ENCODE peak calls at places on chromosomes 16 and 17, in four cellular contexts. One of them, this sample, is unnamed.

GRCh38 chr17:31549121-31549524 is 157.6 kb downstream of the RAB11FIP4 start:
- DNase-seq in K562: no peak
- DNase-seq in SK-N-SH: peak; percentile 72
- DNase-seq in HCT116: no peak
- DNase-seq in this sample: peak; percentile 31

GRCh38 chr17:72187544-72187943 is 66.7 kb downstream of the SOX9 start:
- DNase-seq in K562: no peak
- DNase-seq in SK-N-SH: no peak
- DNase-seq in HCT116: no peak
- DNase-seq in this sample: no peak

GRCh38 chr17:10435096-10435495 is 13.3 kb upstream of the MYH8 start:
- DNase-seq in K562: no peak
- DNase-seq in SK-N-SH: no peak
- DNase-seq in HCT116: no peak
- DNase-seq in this sample: no peak

GRCh38 chr17:50626037-50626574 is 8.6 kb upstream of the ABCC3 start:
- DNase-seq in K562: peak; percentile 77
- DNase-seq in SK-N-SH: peak; percentile 93
- DNase-seq in HCT116: peak; percentile 58
- DNase-seq in this sample: peak; percentile 84

GRCh38 chr17:78032166-78032565 is 73.7 kb downstream of the TNRC6C start:
- DNase-seq in K562: peak; percentile 46
- DNase-seq in SK-N-SH: no peak
- DNase-seq in HCT116: no peak
- DNase-seq in this sample: no peak

GRCh38 chr17:70905796-70906195 is 736.5 kb downstream of the KCNJ2 start:
- DNase-seq in K562: no peak
- DNase-seq in SK-N-SH: no peak
- DNase-seq in HCT116: peak; percentile 21
- DNase-seq in this sample: no peak

GRCh38 chr16:27660507-27660906 is 110.6 kb downstream of the KATNIP start:
- DNase-seq in K562: no peak
- DNase-seq in SK-N-SH: no peak
- DNase-seq in HCT116: no peak
- DNase-seq in this sample: no peak

GRCh38 chr17:18159551-18160120 is 24.0 kb upstream of the ALKBH5 start:
- DNase-seq in K562: no peak
- DNase-seq in SK-N-SH: no peak
- DNase-seq in HCT116: no peak
- DNase-seq in this sample: no peak

GRCh38 chr17:3002538-3003301 is 60.7 kb downstream of the OR1D5 start:
- DNase-seq in K562: no peak
- DNase-seq in SK-N-SH: no peak
- DNase-seq in HCT116: no peak
- DNase-seq in this sample: no peak

GRCh38 chr16:4298761-4299522 is 16.9 kb upstream of the GLIS2 start:
- DNase-seq in K562: peak; percentile 66
- DNase-seq in SK-N-SH: peak; percentile 53
- DNase-seq in HCT116: peak; percentile 80
- DNase-seq in this sample: no peak

GRCh38 chr17:71316498-71316897 is 804.3 kb upstream of the SOX9 start:
- DNase-seq in K562: no peak
- DNase-seq in SK-N-SH: no peak
- DNase-seq in HCT116: no peak
- DNase-seq in this sample: no peak

GRCh38 chr17:63946440-63947363 is 14.6 kb upstream of the CD79B start:
- DNase-seq in K562: peak; percentile 91
- DNase-seq in SK-N-SH: peak; percentile 91
- DNase-seq in HCT116: peak; percentile 22
- DNase-seq in this sample: peak; percentile 48

GRCh38 chr16:80623376-80623775 is 82.6 kb downstream of the DYNLRB2 start:
- DNase-seq in K562: no peak
- DNase-seq in SK-N-SH: no peak
- DNase-seq in HCT116: no peak
- DNase-seq in this sample: no peak

GRCh38 chr16:53415504-53415903 is 18.8 kb upstream of the RBL2 start:
- DNase-seq in K562: no peak
- DNase-seq in SK-N-SH: no peak
- DNase-seq in HCT116: no peak
- DNase-seq in this sample: peak; percentile 31

GRCh38 chr17:3532859-3533142 is 24.8 kb downstream of the TRPV3 start:
- DNase-seq in K562: no peak
- DNase-seq in SK-N-SH: no peak
- DNase-seq in HCT116: no peak
- DNase-seq in this sample: no peak

GRCh38 chr17:79612468-79613194 is 1.8 kb upstream of the RBFOX3 start:
- DNase-seq in K562: peak; percentile 81
- DNase-seq in SK-N-SH: peak; percentile 92
- DNase-seq in HCT116: peak; percentile 63
- DNase-seq in this sample: peak; percentile 46

GRCh38 chr16:54026456-54026855 is 260.1 kb downstream of the IRX3 start:
- DNase-seq in K562: no peak
- DNase-seq in SK-N-SH: no peak
- DNase-seq in HCT116: no peak
- DNase-seq in this sample: no peak

GRCh38 chr17:45345246-45345553 is 28.4 kb upstream of the MAP3K14 start:
- DNase-seq in K562: no peak
- DNase-seq in SK-N-SH: no peak
- DNase-seq in HCT116: no peak
- DNase-seq in this sample: no peak

GRCh38 chr17:37818689-37819088 is 73.8 kb upstream of the HNF1B start:
- DNase-seq in K562: no peak
- DNase-seq in SK-N-SH: no peak
- DNase-seq in HCT116: peak; percentile 57
- DNase-seq in this sample: no peak

GRCh38 chr17:31476525-31477416 is 85.3 kb downstream of the RAB11FIP4 start:
- DNase-seq in K562: no peak
- DNase-seq in SK-N-SH: no peak
- DNase-seq in HCT116: no peak
- DNase-seq in this sample: peak; percentile 37

DNA sequence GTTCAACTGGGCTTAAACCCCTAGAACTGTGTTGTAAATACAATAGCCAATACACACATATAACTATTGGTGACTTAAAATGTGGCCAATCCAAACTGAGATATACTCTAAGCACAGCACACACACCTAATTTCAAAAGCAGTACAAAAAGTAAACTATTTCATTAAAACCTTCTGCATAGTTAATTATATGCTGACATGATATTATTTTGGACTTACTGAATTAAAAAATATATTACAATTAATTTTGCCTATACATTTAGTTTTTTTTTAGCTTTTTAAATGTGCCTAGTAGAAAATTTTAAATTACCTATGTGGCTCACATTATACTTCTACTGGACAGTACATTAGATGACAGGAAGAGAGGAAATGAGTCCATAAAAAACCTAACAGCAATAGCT is 21.5 kb downstream of the MED13 start:
- DNase-seq in K562: no peak
- DNase-seq in SK-N-SH: no peak
- DNase-seq in HCT116: no peak
- DNase-seq in this sample: no peak
- TF ChIP-seq ELF1 in K562: no peak
- TF ChIP-seq ELF1 in SK-N-SH: no peak
- TF ChIP-seq ELF1 in HCT116: no peak
- TF ChIP-seq ELF1 in this sample: no peak

GRCh38 chr17:7251330-7252175 is at the start of gene CTDNEP1:
- DNase-seq in K562: peak; percentile 83
- DNase-seq in SK-N-SH: peak; percentile 96
- DNase-seq in HCT116: peak; percentile 99
- DNase-seq in this sample: peak; percentile 99

GRCh38 chr17:7254511-7254910 is 2.5 kb downstream of the ELP5 start:
- DNase-seq in K562: no peak
- DNase-seq in SK-N-SH: no peak
- DNase-seq in HCT116: no peak
- DNase-seq in this sample: no peak

GRCh38 chr17:7250655-7251329 is 742 bp downstream of the CTDNEP1 start:
- DNase-seq in K562: no peak
- DNase-seq in SK-N-SH: no peak
- DNase-seq in HCT116: no peak
- DNase-seq in this sample: no peak

GRCh38 chr17:7253082-7253481 is 1.1 kb downstream of the ELP5 start:
- DNase-seq in K562: no peak
- DNase-seq in SK-N-SH: no peak
- DNase-seq in HCT116: no peak
- DNase-seq in this sample: no peak

GRCh38 chr17:7252176-7253043 is at the start of gene ELP5:
- DNase-seq in K562: peak; percentile 69
- DNase-seq in SK-N-SH: peak; percentile 91
- DNase-seq in HCT116: peak; percentile 92
- DNase-seq in this sample: peak; percentile 94
- TF ChIP-seq CTCF in K562: peak; percentile 39
- TF ChIP-seq CTCF in SK-N-SH: peak; percentile 46
- TF ChIP-seq CTCF in HCT116: no peak
- TF ChIP-seq CTCF in this sample: peak; percentile 96

GRCh38 chr16:88561485-88562369 is 8.5 kb upstream of the ZC3H18 start:
- DNase-seq in K562: peak; percentile 75
- DNase-seq in SK-N-SH: peak; percentile 91
- DNase-seq in HCT116: peak; percentile 36
- DNase-seq in this sample: no peak
- TF ChIP-seq ELF1 in K562: no peak
- TF ChIP-seq ELF1 in SK-N-SH: no peak
- TF ChIP-seq ELF1 in HCT116: no peak
- TF ChIP-seq ELF1 in this sample: no peak

GRCh38 chr17:28071179-28071578 is 28.7 kb downstream of the NLK start:
- DNase-seq in K562: no peak
- DNase-seq in SK-N-SH: no peak
- DNase-seq in HCT116: no peak
- DNase-seq in this sample: no peak

DNA sequence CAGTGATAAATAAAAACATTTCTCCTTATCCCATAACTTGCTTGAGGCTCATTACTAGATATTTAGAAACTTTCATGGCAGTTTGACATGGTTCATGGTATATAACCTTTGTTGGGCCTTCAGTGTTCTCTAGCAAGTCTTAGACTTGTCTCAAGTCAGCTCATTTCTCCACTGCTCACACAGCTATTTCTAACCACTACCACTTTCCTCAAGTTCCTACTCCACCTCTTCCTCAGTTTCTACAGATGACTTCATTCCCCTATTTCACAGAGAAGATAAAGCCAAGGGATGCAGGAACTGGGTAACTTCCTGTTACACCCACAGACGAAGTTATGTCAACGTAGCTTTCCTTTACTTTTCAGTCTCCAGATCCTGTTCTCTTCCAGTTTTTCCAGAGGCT is 23.2 kb downstream of the NLK start:
- DNase-seq in K562: no peak
- DNase-seq in SK-N-SH: no peak
- DNase-seq in HCT116: no peak
- DNase-seq in this sample: no peak
- TF ChIP-seq CTCF in K562: no peak
- TF ChIP-seq CTCF in SK-N-SH: no peak
- TF ChIP-seq CTCF in HCT116: no peak
- TF ChIP-seq CTCF in this sample: no peak